ENCODE peak calls at places on chromosomes 12 and 14, in eight cellular contexts. One of them, this sample, is unnamed.

GRCh38 chr12:91189526-91189925 is 6.9 kb upstream of the DCN start:
- DNase-seq in stimulated activated CD8-positive, alpha-beta memory T cell treated with anti-CD3 and anti-CD28 coated beads, Interleukin-7, amount 100 ng/mL, for 1 hour: no peak
- DNase-seq in GM20000: no peak
- DNase-seq in hypothalamus: no peak
- DNase-seq in hepatic stellate cell: no peak
- DNase-seq in H9: no peak
- DNase-seq in NCI-H1048: no peak
- DNase-seq in activated naive CD4-positive, alpha-beta T cell treated with anti-CD3 and anti-CD28 coated beads for 36 hours: no peak
- DNase-seq in this sample: no peak

GRCh38 chr12:92304335-92305066 is 158.9 kb upstream of the BTG1 start:
- DNase-seq in NCI-H1048: no peak
- DNase-seq in hepatic stellate cell: no peak
- DNase-seq in GM20000: no peak
- DNase-seq in hypothalamus: no peak
- DNase-seq in stimulated activated CD8-positive, alpha-beta memory T cell treated with anti-CD3 and anti-CD28 coated beads, Interleukin-7, amount 100 ng/mL, for 1 hour: no peak
- DNase-seq in activated naive CD4-positive, alpha-beta T cell treated with anti-CD3 and anti-CD28 coated beads for 36 hours: no peak
- DNase-seq in H9: no peak
- DNase-seq in this sample: no peak

GRCh38 chr14:80615831-80616230 is 325.7 kb downstream of the CEP128 start:
- DNase-seq in stimulated activated CD8-positive, alpha-beta memory T cell treated with anti-CD3 and anti-CD28 coated beads, Interleukin-7, amount 100 ng/mL, for 1 hour: no peak
- DNase-seq in activated naive CD4-positive, alpha-beta T cell treated with anti-CD3 and anti-CD28 coated beads for 36 hours: no peak
- DNase-seq in H9: no peak
- DNase-seq in hepatic stellate cell: no peak
- DNase-seq in GM20000: peak; percentile 36
- DNase-seq in NCI-H1048: no peak
- DNase-seq in hypothalamus: no peak
- DNase-seq in this sample: no peak

GRCh38 chr12:112905451-112906089 is 1.2 kb upstream of the OAS1 start:
- DNase-seq in stimulated activated CD8-positive, alpha-beta memory T cell treated with anti-CD3 and anti-CD28 coated beads, Interleukin-7, amount 100 ng/mL, for 1 hour: no peak
- DNase-seq in GM20000: no peak
- DNase-seq in activated naive CD4-positive, alpha-beta T cell treated with anti-CD3 and anti-CD28 coated beads for 36 hours: no peak
- DNase-seq in hepatic stellate cell: no peak
- DNase-seq in hypothalamus: no peak
- DNase-seq in H9: no peak
- DNase-seq in NCI-H1048: no peak
- DNase-seq in this sample: no peak

GRCh38 chr14:59155886-59156285 is 32.6 kb upstream of the DAAM1 start:
- DNase-seq in hypothalamus: no peak
- DNase-seq in NCI-H1048: no peak
- DNase-seq in activated naive CD4-positive, alpha-beta T cell treated with anti-CD3 and anti-CD28 coated beads for 36 hours: no peak
- DNase-seq in hepatic stellate cell: no peak
- DNase-seq in stimulated activated CD8-positive, alpha-beta memory T cell treated with anti-CD3 and anti-CD28 coated beads, Interleukin-7, amount 100 ng/mL, for 1 hour: no peak
- DNase-seq in H9: no peak
- DNase-seq in GM20000: no peak
- DNase-seq in this sample: no peak

GRCh38 chr14:74670726-74671125 is 42.2 kb downstream of the AREL1 start:
- DNase-seq in stimulated activated CD8-positive, alpha-beta memory T cell treated with anti-CD3 and anti-CD28 coated beads, Interleukin-7, amount 100 ng/mL, for 1 hour: no peak
- DNase-seq in NCI-H1048: no peak
- DNase-seq in H9: no peak
- DNase-seq in GM20000: no peak
- DNase-seq in activated naive CD4-positive, alpha-beta T cell treated with anti-CD3 and anti-CD28 coated beads for 36 hours: no peak
- DNase-seq in hypothalamus: no peak
- DNase-seq in hepatic stellate cell: no peak
- DNase-seq in this sample: no peak

GRCh38 chr14:39005044-39005736 is 97.8 kb downstream of the SEC23A start:
- DNase-seq in hepatic stellate cell: no peak
- DNase-seq in activated naive CD4-positive, alpha-beta T cell treated with anti-CD3 and anti-CD28 coated beads for 36 hours: no peak
- DNase-seq in H9: no peak
- DNase-seq in GM20000: no peak
- DNase-seq in hypothalamus: no peak
- DNase-seq in NCI-H1048: no peak
- DNase-seq in stimulated activated CD8-positive, alpha-beta memory T cell treated with anti-CD3 and anti-CD28 coated beads, Interleukin-7, amount 100 ng/mL, for 1 hour: no peak
- DNase-seq in this sample: no peak

GRCh38 chr12:107439101-107439738 is 246.4 kb upstream of the PWP1 start:
- DNase-seq in hypothalamus: no peak
- DNase-seq in H9: no peak
- DNase-seq in hepatic stellate cell: no peak
- DNase-seq in activated naive CD4-positive, alpha-beta T cell treated with anti-CD3 and anti-CD28 coated beads for 36 hours: no peak
- DNase-seq in GM20000: no peak
- DNase-seq in NCI-H1048: no peak
- DNase-seq in stimulated activated CD8-positive, alpha-beta memory T cell treated with anti-CD3 and anti-CD28 coated beads, Interleukin-7, amount 100 ng/mL, for 1 hour: no peak
- DNase-seq in this sample: no peak

GRCh38 chr12:110073049-110073831 is 24.9 kb upstream of the C12orf76 start:
- DNase-seq in H9: no peak
- DNase-seq in hypothalamus: peak; percentile 68
- DNase-seq in stimulated activated CD8-positive, alpha-beta memory T cell treated with anti-CD3 and anti-CD28 coated beads, Interleukin-7, amount 100 ng/mL, for 1 hour: no peak
- DNase-seq in activated naive CD4-positive, alpha-beta T cell treated with anti-CD3 and anti-CD28 coated beads for 36 hours: peak; percentile 52
- DNase-seq in hepatic stellate cell: no peak
- DNase-seq in GM20000: no peak
- DNase-seq in NCI-H1048: no peak
- DNase-seq in this sample: no peak

GRCh38 chr12:4177257-4177656 is 96.3 kb upstream of the CCND2 start:
- DNase-seq in stimulated activated CD8-positive, alpha-beta memory T cell treated with anti-CD3 and anti-CD28 coated beads, Interleukin-7, amount 100 ng/mL, for 1 hour: no peak
- DNase-seq in NCI-H1048: no peak
- DNase-seq in GM20000: no peak
- DNase-seq in hypothalamus: no peak
- DNase-seq in hepatic stellate cell: no peak
- DNase-seq in activated naive CD4-positive, alpha-beta T cell treated with anti-CD3 and anti-CD28 coated beads for 36 hours: no peak
- DNase-seq in H9: no peak
- DNase-seq in this sample: no peak

GRCh38 chr12:91406920-91407341 is 224.3 kb upstream of the DCN start:
- DNase-seq in NCI-H1048: no peak
- DNase-seq in hepatic stellate cell: no peak
- DNase-seq in GM20000: peak; percentile 11
- DNase-seq in activated naive CD4-positive, alpha-beta T cell treated with anti-CD3 and anti-CD28 coated beads for 36 hours: peak; percentile 50
- DNase-seq in hypothalamus: no peak
- DNase-seq in H9: no peak
- DNase-seq in stimulated activated CD8-positive, alpha-beta memory T cell treated with anti-CD3 and anti-CD28 coated beads, Interleukin-7, amount 100 ng/mL, for 1 hour: no peak
- DNase-seq in this sample: no peak

GRCh38 chr12:78559441-78559840 is 305.1 kb upstream of the SYT1 start:
- DNase-seq in H9: no peak
- DNase-seq in stimulated activated CD8-positive, alpha-beta memory T cell treated with anti-CD3 and anti-CD28 coated beads, Interleukin-7, amount 100 ng/mL, for 1 hour: no peak
- DNase-seq in NCI-H1048: no peak
- DNase-seq in hypothalamus: no peak
- DNase-seq in hepatic stellate cell: no peak
- DNase-seq in activated naive CD4-positive, alpha-beta T cell treated with anti-CD3 and anti-CD28 coated beads for 36 hours: no peak
- DNase-seq in GM20000: no peak
- DNase-seq in this sample: no peak

GRCh38 chr14:88630565-88630964 is 67.7 kb downstream of the ZC3H14 start:
- DNase-seq in NCI-H1048: no peak
- DNase-seq in hepatic stellate cell: peak; percentile 40
- DNase-seq in GM20000: no peak
- DNase-seq in stimulated activated CD8-positive, alpha-beta memory T cell treated with anti-CD3 and anti-CD28 coated beads, Interleukin-7, amount 100 ng/mL, for 1 hour: no peak
- DNase-seq in hypothalamus: no peak
- DNase-seq in activated naive CD4-positive, alpha-beta T cell treated with anti-CD3 and anti-CD28 coated beads for 36 hours: no peak
- DNase-seq in H9: no peak
- DNase-seq in this sample: no peak

GRCh38 chr12:121958521-121959240 is 40.3 kb downstream of the CFAP251 start:
- DNase-seq in hypothalamus: no peak
- DNase-seq in activated naive CD4-positive, alpha-beta T cell treated with anti-CD3 and anti-CD28 coated beads for 36 hours: no peak
- DNase-seq in GM20000: no peak
- DNase-seq in hepatic stellate cell: peak; percentile 55
- DNase-seq in stimulated activated CD8-positive, alpha-beta memory T cell treated with anti-CD3 and anti-CD28 coated beads, Interleukin-7, amount 100 ng/mL, for 1 hour: no peak
- DNase-seq in NCI-H1048: no peak
- DNase-seq in H9: no peak
- DNase-seq in this sample: no peak

GRCh38 chr12:2343672-2344071 is 290.9 kb downstream of the CACNA1C start:
- DNase-seq in hepatic stellate cell: no peak
- DNase-seq in stimulated activated CD8-positive, alpha-beta memory T cell treated with anti-CD3 and anti-CD28 coated beads, Interleukin-7, amount 100 ng/mL, for 1 hour: no peak
- DNase-seq in H9: no peak
- DNase-seq in activated naive CD4-positive, alpha-beta T cell treated with anti-CD3 and anti-CD28 coated beads for 36 hours: no peak
- DNase-seq in GM20000: no peak
- DNase-seq in NCI-H1048: no peak
- DNase-seq in hypothalamus: no peak
- DNase-seq in this sample: no peak

GRCh38 chr12:49347307-49348237 is 884 bp downstream of the DNAJC22 start:
- DNase-seq in hepatic stellate cell: peak; percentile 96
- DNase-seq in NCI-H1048: peak; percentile 75
- DNase-seq in hypothalamus: peak; percentile 60
- DNase-seq in activated naive CD4-positive, alpha-beta T cell treated with anti-CD3 and anti-CD28 coated beads for 36 hours: peak; percentile 77
- DNase-seq in GM20000: peak; percentile 92
- DNase-seq in stimulated activated CD8-positive, alpha-beta memory T cell treated with anti-CD3 and anti-CD28 coated beads, Interleukin-7, amount 100 ng/mL, for 1 hour: peak; percentile 68
- DNase-seq in H9: peak; percentile 92
- DNase-seq in this sample: peak; percentile 53

GRCh38 chr14:106879241-106879640 is 1352.9 kb downstream of the TMEM121 start:
- DNase-seq in stimulated activated CD8-positive, alpha-beta memory T cell treated with anti-CD3 and anti-CD28 coated beads, Interleukin-7, amount 100 ng/mL, for 1 hour: no peak
- DNase-seq in NCI-H1048: peak; percentile 1
- DNase-seq in GM20000: peak; percentile 77
- DNase-seq in H9: no peak
- DNase-seq in hepatic stellate cell: no peak
- DNase-seq in hypothalamus: no peak
- DNase-seq in activated naive CD4-positive, alpha-beta T cell treated with anti-CD3 and anti-CD28 coated beads for 36 hours: peak; percentile 78
- DNase-seq in this sample: no peak

GRCh38 chr14:75959031-75959430 is 22.8 kb downstream of the TGFB3 start:
- DNase-seq in hepatic stellate cell: no peak
- DNase-seq in hypothalamus: no peak
- DNase-seq in activated naive CD4-positive, alpha-beta T cell treated with anti-CD3 and anti-CD28 coated beads for 36 hours: no peak
- DNase-seq in stimulated activated CD8-positive, alpha-beta memory T cell treated with anti-CD3 and anti-CD28 coated beads, Interleukin-7, amount 100 ng/mL, for 1 hour: no peak
- DNase-seq in NCI-H1048: no peak
- DNase-seq in H9: no peak
- DNase-seq in GM20000: no peak
- DNase-seq in this sample: no peak

GRCh38 chr12:52425466-52425865 is 8.7 kb downstream of the KRT75 start:
- DNase-seq in GM20000: no peak
- DNase-seq in hepatic stellate cell: no peak
- DNase-seq in hypothalamus: no peak
- DNase-seq in NCI-H1048: no peak
- DNase-seq in stimulated activated CD8-positive, alpha-beta memory T cell treated with anti-CD3 and anti-CD28 coated beads, Interleukin-7, amount 100 ng/mL, for 1 hour: no peak
- DNase-seq in activated naive CD4-positive, alpha-beta T cell treated with anti-CD3 and anti-CD28 coated beads for 36 hours: no peak
- DNase-seq in H9: no peak
- DNase-seq in this sample: no peak

GRCh38 chr12:107558816-107559382 is 126.7 kb upstream of the PWP1 start:
- DNase-seq in activated naive CD4-positive, alpha-beta T cell treated with anti-CD3 and anti-CD28 coated beads for 36 hours: no peak
- DNase-seq in H9: peak; percentile 24
- DNase-seq in hypothalamus: no peak
- DNase-seq in hepatic stellate cell: no peak
- DNase-seq in GM20000: no peak
- DNase-seq in NCI-H1048: no peak
- DNase-seq in stimulated activated CD8-positive, alpha-beta memory T cell treated with anti-CD3 and anti-CD28 coated beads, Interleukin-7, amount 100 ng/mL, for 1 hour: no peak
- DNase-seq in this sample: no peak

GRCh38 chr12:6615802-6616201 is 8.6 kb upstream of the CHD4 start:
- DNase-seq in activated naive CD4-positive, alpha-beta T cell treated with anti-CD3 and anti-CD28 coated beads for 36 hours: no peak
- DNase-seq in H9: no peak
- DNase-seq in stimulated activated CD8-positive, alpha-beta memory T cell treated with anti-CD3 and anti-CD28 coated beads, Interleukin-7, amount 100 ng/mL, for 1 hour: no peak
- DNase-seq in hypothalamus: no peak
- DNase-seq in NCI-H1048: no peak
- DNase-seq in hepatic stellate cell: no peak
- DNase-seq in GM20000: no peak
- DNase-seq in this sample: no peak

GRCh38 chr12:40152783-40153383 is 47.0 kb upstream of the SLC2A13 start:
- DNase-seq in activated naive CD4-positive, alpha-beta T cell treated with anti-CD3 and anti-CD28 coated beads for 36 hours: peak; percentile 68
- DNase-seq in GM20000: peak; percentile 18
- DNase-seq in stimulated activated CD8-positive, alpha-beta memory T cell treated with anti-CD3 and anti-CD28 coated beads, Interleukin-7, amount 100 ng/mL, for 1 hour: no peak
- DNase-seq in hypothalamus: no peak
- DNase-seq in NCI-H1048: no peak
- DNase-seq in hepatic stellate cell: no peak
- DNase-seq in H9: no peak
- DNase-seq in this sample: no peak

GRCh38 chr14:29465095-29465494 is 462.6 kb downstream of the PRKD1 start:
- DNase-seq in hepatic stellate cell: no peak
- DNase-seq in NCI-H1048: no peak
- DNase-seq in stimulated activated CD8-positive, alpha-beta memory T cell treated with anti-CD3 and anti-CD28 coated beads, Interleukin-7, amount 100 ng/mL, for 1 hour: no peak
- DNase-seq in activated naive CD4-positive, alpha-beta T cell treated with anti-CD3 and anti-CD28 coated beads for 36 hours: no peak
- DNase-seq in H9: no peak
- DNase-seq in hypothalamus: no peak
- DNase-seq in GM20000: no peak
- DNase-seq in this sample: no peak

GRCh38 chr12:131764738-131765137 is 53.8 kb downstream of the SFSWAP start:
- DNase-seq in NCI-H1048: no peak
- DNase-seq in GM20000: no peak
- DNase-seq in hypothalamus: no peak
- DNase-seq in stimulated activated CD8-positive, alpha-beta memory T cell treated with anti-CD3 and anti-CD28 coated beads, Interleukin-7, amount 100 ng/mL, for 1 hour: no peak
- DNase-seq in activated naive CD4-positive, alpha-beta T cell treated with anti-CD3 and anti-CD28 coated beads for 36 hours: no peak
- DNase-seq in hepatic stellate cell: no peak
- DNase-seq in H9: no peak
- DNase-seq in this sample: no peak

GRCh38 chr14:38199768-38200167 is 7.9 kb upstream of the SSTR1 start:
- DNase-seq in GM20000: no peak
- DNase-seq in hypothalamus: no peak
- DNase-seq in NCI-H1048: no peak
- DNase-seq in H9: no peak
- DNase-seq in stimulated activated CD8-positive, alpha-beta memory T cell treated with anti-CD3 and anti-CD28 coated beads, Interleukin-7, amount 100 ng/mL, for 1 hour: no peak
- DNase-seq in activated naive CD4-positive, alpha-beta T cell treated with anti-CD3 and anti-CD28 coated beads for 36 hours: no peak
- DNase-seq in hepatic stellate cell: no peak
- DNase-seq in this sample: no peak

GRCh38 chr12:11719678-11720099 is 70.2 kb downstream of the ETV6 start:
- DNase-seq in stimulated activated CD8-positive, alpha-beta memory T cell treated with anti-CD3 and anti-CD28 coated beads, Interleukin-7, amount 100 ng/mL, for 1 hour: no peak
- DNase-seq in NCI-H1048: no peak
- DNase-seq in activated naive CD4-positive, alpha-beta T cell treated with anti-CD3 and anti-CD28 coated beads for 36 hours: peak; percentile 56
- DNase-seq in H9: peak; percentile 74
- DNase-seq in GM20000: no peak
- DNase-seq in hypothalamus: no peak
- DNase-seq in hepatic stellate cell: peak; percentile 91
- DNase-seq in this sample: no peak

GRCh38 chr12:51183816-51184215 is 10.9 kb upstream of the TFCP2 start:
- DNase-seq in GM20000: no peak
- DNase-seq in H9: no peak
- DNase-seq in hepatic stellate cell: peak; percentile 23
- DNase-seq in stimulated activated CD8-positive, alpha-beta memory T cell treated with anti-CD3 and anti-CD28 coated beads, Interleukin-7, amount 100 ng/mL, for 1 hour: no peak
- DNase-seq in hypothalamus: no peak
- DNase-seq in activated naive CD4-positive, alpha-beta T cell treated with anti-CD3 and anti-CD28 coated beads for 36 hours: no peak
- DNase-seq in NCI-H1048: no peak
- DNase-seq in this sample: no peak

GRCh38 chr12:5887758-5888157 is 57.3 kb downstream of the ANO2 start:
- DNase-seq in activated naive CD4-positive, alpha-beta T cell treated with anti-CD3 and anti-CD28 coated beads for 36 hours: no peak
- DNase-seq in NCI-H1048: no peak
- DNase-seq in GM20000: no peak
- DNase-seq in H9: no peak
- DNase-seq in stimulated activated CD8-positive, alpha-beta memory T cell treated with anti-CD3 and anti-CD28 coated beads, Interleukin-7, amount 100 ng/mL, for 1 hour: no peak
- DNase-seq in hepatic stellate cell: no peak
- DNase-seq in hypothalamus: no peak
- DNase-seq in this sample: no peak

GRCh38 chr14:102027951-102028350 is 58.9 kb downstream of the HSP90AA1 start:
- DNase-seq in stimulated activated CD8-positive, alpha-beta memory T cell treated with anti-CD3 and anti-CD28 coated beads, Interleukin-7, amount 100 ng/mL, for 1 hour: no peak
- DNase-seq in H9: no peak
- DNase-seq in hypothalamus: no peak
- DNase-seq in hepatic stellate cell: no peak
- DNase-seq in GM20000: no peak
- DNase-seq in activated naive CD4-positive, alpha-beta T cell treated with anti-CD3 and anti-CD28 coated beads for 36 hours: no peak
- DNase-seq in NCI-H1048: no peak
- DNase-seq in this sample: no peak

GRCh38 chr14:99350751-99351150 is 78.8 kb upstream of the BCL11B start:
- DNase-seq in hypothalamus: no peak
- DNase-seq in stimulated activated CD8-positive, alpha-beta memory T cell treated with anti-CD3 and anti-CD28 coated beads, Interleukin-7, amount 100 ng/mL, for 1 hour: no peak
- DNase-seq in H9: no peak
- DNase-seq in NCI-H1048: no peak
- DNase-seq in GM20000: no peak
- DNase-seq in hepatic stellate cell: no peak
- DNase-seq in activated naive CD4-positive, alpha-beta T cell treated with anti-CD3 and anti-CD28 coated beads for 36 hours: no peak
- DNase-seq in this sample: no peak

GRCh38 chr12:11693626-11694025 is 44.2 kb downstream of the ETV6 start:
- DNase-seq in activated naive CD4-positive, alpha-beta T cell treated with anti-CD3 and anti-CD28 coated beads for 36 hours: no peak
- DNase-seq in hepatic stellate cell: no peak
- DNase-seq in stimulated activated CD8-positive, alpha-beta memory T cell treated with anti-CD3 and anti-CD28 coated beads, Interleukin-7, amount 100 ng/mL, for 1 hour: no peak
- DNase-seq in hypothalamus: no peak
- DNase-seq in GM20000: no peak
- DNase-seq in H9: no peak
- DNase-seq in NCI-H1048: no peak
- DNase-seq in this sample: no peak

GRCh38 chr14:57884175-57884574 is 18.3 kb upstream of the SLC35F4 start:
- DNase-seq in activated naive CD4-positive, alpha-beta T cell treated with anti-CD3 and anti-CD28 coated beads for 36 hours: no peak
- DNase-seq in stimulated activated CD8-positive, alpha-beta memory T cell treated with anti-CD3 and anti-CD28 coated beads, Interleukin-7, amount 100 ng/mL, for 1 hour: no peak
- DNase-seq in NCI-H1048: no peak
- DNase-seq in hypothalamus: no peak
- DNase-seq in H9: no peak
- DNase-seq in hepatic stellate cell: no peak
- DNase-seq in GM20000: no peak
- DNase-seq in this sample: no peak

GRCh38 chr14:96094211-96094610 is 55.0 kb downstream of the C14orf132 start:
- DNase-seq in activated naive CD4-positive, alpha-beta T cell treated with anti-CD3 and anti-CD28 coated beads for 36 hours: no peak
- DNase-seq in NCI-H1048: no peak
- DNase-seq in GM20000: no peak
- DNase-seq in stimulated activated CD8-positive, alpha-beta memory T cell treated with anti-CD3 and anti-CD28 coated beads, Interleukin-7, amount 100 ng/mL, for 1 hour: no peak
- DNase-seq in H9: no peak
- DNase-seq in hepatic stellate cell: no peak
- DNase-seq in hypothalamus: no peak
- DNase-seq in this sample: no peak